ENCODE peak calls at places on chromosomes 2 and 18, in five cellular contexts. X is anterior cingulate cortex, F is epithelial cell of esophagus, A is endothelial cell of umbilical vein, R is WTC11. B is an unnamed sample.
A peak's percentile ranks its signal among the peaks of the same experiment; 100 is the strongest.

GRCh38 chr2:104332733-104333132 is 521.2 kb upstream of the POU3F3 start:
- DNase-seq in X (no peak), F (peak; percentile 8), A (no peak), R (no peak), B (no peak)

GRCh38 chr2:177692828-177693269 is 300.3 kb downstream of the AGPS start:
- DNase-seq in X (no peak), F (peak; percentile 90), A (no peak), R (no peak), B (no peak)

GRCh38 chr2:67514515-67514914 is 117.4 kb downstream of the ETAA1 start:
- DNase-seq in X (no peak), F (peak; percentile 56), A (no peak), R (no peak), B (no peak)

GRCh38 chr2:228556707-228557106 is 375.2 kb upstream of the SPHKAP start:
- DNase-seq in X (no peak), F (peak; percentile 57), A (no peak), R (no peak), B (no peak)

GRCh38 chr18:30572214-30572613 is 470.3 kb downstream of the DSC3 start:
- DNase-seq in X (no peak), F (no peak), A (no peak), R (no peak), B (no peak)

GRCh38 chr2:233285921-233286320 is 21.7 kb upstream of the SAG start:
- DNase-seq in X (no peak), F (no peak), A (no peak), R (no peak), B (no peak)

GRCh38 chr2:225192869-225193268 is 150.6 kb upstream of the DOCK10 start:
- DNase-seq in X (no peak), F (peak; percentile 42), A (no peak), R (no peak), B (no peak)

GRCh38 chr18:47730795-47731194 is 199.7 kb downstream of the SMAD2 start:
- DNase-seq in X (no peak), F (no peak), A (no peak), R (no peak), B (no peak)

GRCh38 chr2:207432471-207432870 is 97.3 kb upstream of the CREB1 start:
- DNase-seq in X (no peak), F (no peak), A (peak; percentile 15), R (no peak), B (no peak)

GRCh38 chr2:208031608-208032019 is 6.3 kb upstream of the PLEKHM3 start:
- DNase-seq in X (no peak), F (peak; percentile 64), A (no peak), R (no peak), B (no peak)

GRCh38 chr18:3340682-3341097 is 78.8 kb downstream of the MYL12B start:
- DNase-seq in X (no peak), F (no peak), A (peak; percentile 48), R (no peak), B (no peak)

GRCh38 chr2:204871246-204871953 is 326.1 kb downstream of the PARD3B start:
- DNase-seq in X (no peak), F (peak; percentile 46), A (peak; percentile 87), R (no peak), B (no peak)

GRCh38 chr2:15169326-15170038 is 391.7 kb downstream of the NBAS start:
- DNase-seq in X (no peak), F (peak; percentile 93), A (peak; percentile 86), R (no peak), B (no peak)

GRCh38 chr2:111897924-111898702 is at the start of gene MERTK:
- DNase-seq in X (peak; percentile 76), F (peak; percentile 61), A (peak; percentile 92), R (peak; percentile 91), B (peak; percentile 75)

GRCh38 chr2:31168291-31168690 is 30.1 kb upstream of the GALNT14 start:
- DNase-seq in X (no peak), F (peak; percentile 14), A (no peak), R (no peak), B (no peak)

GRCh38 chr2:216205486-216205885 is 96.3 kb downstream of the XRCC5 start:
- DNase-seq in X (no peak), F (no peak), A (no peak), R (no peak), B (no peak)

GRCh38 chr2:105839793-105840192 is 95.1 kb downstream of the NCK2 start:
- DNase-seq in X (no peak), F (no peak), A (no peak), R (no peak), B (no peak)

GRCh38 chr18:76922107-76922506 is 99.8 kb downstream of the ZNF236 start:
- DNase-seq in X (peak; percentile 16), F (peak; percentile 44), A (peak; percentile 66), R (peak; percentile 62), B (peak; percentile 82)

GRCh38 chr18:55096261-55097026 is 137.2 kb upstream of the CCDC68 start:
- DNase-seq in X (peak; percentile 7), F (peak; percentile 78), A (peak; percentile 64), R (peak; percentile 42), B (peak; percentile 23)

GRCh38 chr2:205139822-205140612 is 542.3 kb upstream of the NRP2 start:
- DNase-seq in X (no peak), F (no peak), A (peak; percentile 99), R (peak; percentile 65), B (no peak)

GRCh38 chr2:38933653-38934052 is 44.0 kb downstream of the ARHGEF33 start:
- DNase-seq in X (no peak), F (no peak), A (no peak), R (no peak), B (no peak)

GRCh38 chr2:224835405-224835804 is 119.2 kb upstream of the CCDC195 start:
- DNase-seq in X (no peak), F (no peak), A (no peak), R (no peak), B (no peak)

GRCh38 chr18:66695281-66695680 is 91.4 kb upstream of the CDH19 start:
- DNase-seq in X (no peak), F (no peak), A (no peak), R (no peak), B (no peak)

B was measured in head of caudate nucleus.